ENCODE peak calls at places on chromosomes 4 and X, in five cellular contexts. One of them, this sample, is unnamed.

GRCh38 chr4:19580090-19580489 is 671.6 kb upstream of the SLIT2 start:
- DNase-seq in fibroblast of lung: peak
- DNase-seq in Calu3: no peak
- DNase-seq in neural crest cell: no peak
- DNase-seq in activated CD8-positive, alpha-beta memory T cell treated with anti-CD3 and anti-CD28 coated beads for 48 hours: no peak
- DNase-seq in this sample: no peak

GRCh38 chrX:41781500-41781899 is 57.5 kb downstream of the GPR82 start:
- DNase-seq in activated CD8-positive, alpha-beta memory T cell treated with anti-CD3 and anti-CD28 coated beads for 48 hours: no peak
- DNase-seq in fibroblast of lung: peak
- DNase-seq in neural crest cell: no peak
- DNase-seq in Calu3: peak
- DNase-seq in this sample: no peak

GRCh38 chr4:76271248-76271647 is 19.7 kb downstream of the FAM47E start:
- DNase-seq in neural crest cell: no peak
- DNase-seq in fibroblast of lung: no peak
- DNase-seq in activated CD8-positive, alpha-beta memory T cell treated with anti-CD3 and anti-CD28 coated beads for 48 hours: no peak
- DNase-seq in Calu3: no peak
- DNase-seq in this sample: no peak

GRCh38 chr4:15898902-15899301 is 39.6 kb downstream of the FGFBP1 start:
- DNase-seq in fibroblast of lung: no peak
- DNase-seq in neural crest cell: no peak
- DNase-seq in Calu3: no peak
- DNase-seq in activated CD8-positive, alpha-beta memory T cell treated with anti-CD3 and anti-CD28 coated beads for 48 hours: no peak
- DNase-seq in this sample: no peak

GRCh38 chr4:82469776-82470345 is 39.5 kb downstream of the ENOPH1 start:
- DNase-seq in activated CD8-positive, alpha-beta memory T cell treated with anti-CD3 and anti-CD28 coated beads for 48 hours: no peak
- DNase-seq in neural crest cell: no peak
- DNase-seq in Calu3: no peak
- DNase-seq in fibroblast of lung: peak
- DNase-seq in this sample: no peak

GRCh38 chrX:49101629-49101984 is 21.9 kb upstream of the WDR45 start:
- DNase-seq in activated CD8-positive, alpha-beta memory T cell treated with anti-CD3 and anti-CD28 coated beads for 48 hours: no peak
- DNase-seq in fibroblast of lung: no peak
- DNase-seq in neural crest cell: no peak
- DNase-seq in Calu3: no peak
- DNase-seq in this sample: no peak

GRCh38 chr4:6926081-6926480 is 16.5 kb downstream of the TBC1D14 start:
- DNase-seq in Calu3: no peak
- DNase-seq in fibroblast of lung: no peak
- DNase-seq in activated CD8-positive, alpha-beta memory T cell treated with anti-CD3 and anti-CD28 coated beads for 48 hours: no peak
- DNase-seq in neural crest cell: no peak
- DNase-seq in this sample: no peak

GRCh38 chr4:153929651-153930050 is 140.8 kb upstream of the SFRP2 start:
- DNase-seq in neural crest cell: peak
- DNase-seq in Calu3: no peak
- DNase-seq in activated CD8-positive, alpha-beta memory T cell treated with anti-CD3 and anti-CD28 coated beads for 48 hours: no peak
- DNase-seq in fibroblast of lung: no peak
- DNase-seq in this sample: no peak

GRCh38 chr4:80963051-80963450 is 67.5 kb upstream of the BMP3 start:
- DNase-seq in activated CD8-positive, alpha-beta memory T cell treated with anti-CD3 and anti-CD28 coated beads for 48 hours: no peak
- DNase-seq in Calu3: no peak
- DNase-seq in neural crest cell: no peak
- DNase-seq in fibroblast of lung: peak
- DNase-seq in this sample: no peak

GRCh38 chr4:10188400-10189004 is 71.9 kb upstream of the WDR1 start:
- DNase-seq in fibroblast of lung: no peak
- DNase-seq in Calu3: no peak
- DNase-seq in neural crest cell: no peak
- DNase-seq in activated CD8-positive, alpha-beta memory T cell treated with anti-CD3 and anti-CD28 coated beads for 48 hours: no peak
- DNase-seq in this sample: no peak

GRCh38 chrX:17521871-17522693 is 147.1 kb downstream of the NHS start:
- DNase-seq in Calu3: peak
- DNase-seq in fibroblast of lung: peak
- DNase-seq in neural crest cell: no peak
- DNase-seq in activated CD8-positive, alpha-beta memory T cell treated with anti-CD3 and anti-CD28 coated beads for 48 hours: no peak
- DNase-seq in this sample: no peak

GRCh38 chrX:6965729-6966128 is 181.8 kb upstream of the STS start:
- DNase-seq in activated CD8-positive, alpha-beta memory T cell treated with anti-CD3 and anti-CD28 coated beads for 48 hours: no peak
- DNase-seq in fibroblast of lung: no peak
- DNase-seq in neural crest cell: no peak
- DNase-seq in Calu3: no peak
- DNase-seq in this sample: no peak